ENCODE peak calls at places on chromosome 1, in nine cellular contexts. Z is HCT116; E is iPS-NIHi11; K is stimulated activated CD4-positive, alpha-beta T cell treated with anti-CD3 and anti-CD28 coated beads, TNF-alpha, amount 100 ng/mL, for 24 hours; C is NCI-H1436; M is activated naive CD4-positive, alpha-beta T cell treated with Interleukin-2 at 50 U/mL for 16 hours; W is left colon; R is astrocyte; Q is NT2/D1. L is an unnamed sample.

GRCh38 chr1:228021526-228022030 is 14.8 kb downstream of the WNT3A start:
- DNase-seq in R (no peak), Q (no peak), W (no peak), K (no peak), C (no peak), M (no peak), Z (no peak), E (peak; percentile 10), L (no peak)

GRCh38 chr1:18950415-18951026 is 6.0 kb downstream of the IFFO2 start:
- DNase-seq in E (no peak), R (no peak), Z (no peak), C (no peak), Q (no peak), K (no peak), M (peak; percentile 48), W (no peak), L (no peak)

GRCh38 chr1:58446368-58446767 is 100.2 kb downstream of the OMA1 start:
- DNase-seq in W (no peak), C (no peak), K (no peak), Q (no peak), R (no peak), Z (no peak), E (no peak), M (no peak), L (no peak)

GRCh38 chr1:165501351-165501974 is 42.3 kb upstream of the LRRC52 start:
- DNase-seq in R (no peak), C (no peak), E (no peak), Z (no peak), K (no peak), W (no peak), Q (no peak), M (no peak), L (no peak)

GRCh38 chr1:11533790-11534787 is 55.1 kb downstream of the DISP3 start:
- DNase-seq in W (no peak), Q (no peak), M (no peak), R (no peak), K (no peak), E (no peak), C (no peak), Z (no peak), L (no peak)

GRCh38 chr1:79982218-79982617 is 975.7 kb upstream of the ADGRL4 start:
- DNase-seq in M (no peak), C (no peak), W (peak; percentile 7), R (peak; percentile 84), Z (no peak), K (no peak), E (no peak), Q (no peak), L (no peak)

GRCh38 chr1:23283660-23284602 is 60.2 kb downstream of the HNRNPR start:
- DNase-seq in K (no peak), W (no peak), E (no peak), Z (no peak), C (no peak), R (peak; percentile 57), M (no peak), Q (no peak), L (no peak)

GRCh38 chr1:195763146-195763906 is 844.9 kb downstream of the KCNT2 start:
- DNase-seq in E (no peak), K (no peak), M (no peak), Q (no peak), W (no peak), Z (no peak), R (no peak), C (no peak), L (no peak)

GRCh38 chr1:116334868-116335649 is 38.0 kb upstream of the ATP1A1 start:
- DNase-seq in Q (peak; percentile 27), R (no peak), E (peak; percentile 34), W (no peak), K (no peak), Z (no peak), C (no peak), M (no peak), L (no peak)

GRCh38 chr1:119595606-119596005 is 52.5 kb downstream of the ZNF697 start:
- DNase-seq in C (no peak), W (no peak), Q (no peak), E (no peak), M (no peak), K (no peak), R (no peak), Z (no peak), L (no peak)

GRCh38 chr1:42431514-42431913 is 24.3 kb downstream of the ZMYND12 start:
- DNase-seq in E (no peak), K (no peak), Q (no peak), M (no peak), Z (no peak), R (no peak), W (peak; percentile 30), C (no peak), L (no peak)

GRCh38 chr1:234841710-234842231 is 231.8 kb upstream of the IRF2BP2 start:
- DNase-seq in M (no peak), R (no peak), W (no peak), Z (no peak), E (no peak), C (no peak), K (no peak), Q (no peak), L (no peak)

GRCh38 chr1:160070243-160071163 is 543 bp upstream of the KCNJ10 start:
- DNase-seq in W (peak; percentile 74), Q (peak; percentile 74), C (peak; percentile 60), E (peak; percentile 96), R (peak; percentile 15), K (peak; percentile 41), Z (no peak), M (peak; percentile 54), L (no peak)

GRCh38 chr1:155093938-155094621 is 15.4 kb downstream of the EFNA3 start:
- DNase-seq in E (peak; percentile 43), W (peak; percentile 42), R (peak; percentile 38), Q (no peak), M (no peak), K (no peak), C (peak; percentile 25), Z (peak; percentile 35), L (no peak)

GRCh38 chr1:224497714-224498573 is 63.3 kb upstream of the WDR26 start:
- DNase-seq in K (peak; percentile 53), E (peak; percentile 53), Z (no peak), C (no peak), Q (peak; percentile 89), M (peak; percentile 75), W (no peak), R (peak; percentile 90), L (no peak)

GRCh38 chr1:111628153-111628552 is 8.6 kb downstream of the RAP1A start:
- DNase-seq in C (no peak), K (no peak), R (peak; percentile 51), E (no peak), M (no peak), Z (no peak), W (no peak), Q (no peak), L (no peak)

GRCh38 chr1:28091043-28091781 is 2.8 kb upstream of the EYA3 start:
- DNase-seq in Q (peak; percentile 54), E (peak; percentile 44), Z (peak; percentile 57), R (no peak), M (peak; percentile 80), W (peak; percentile 79), K (peak; percentile 67), C (no peak), L (no peak)

GRCh38 chr1:59971464-59971911 is 44.9 kb upstream of the CYP2J2 start:
- DNase-seq in Q (peak; percentile 63), R (no peak), M (peak; percentile 31), K (peak; percentile 12), E (peak; percentile 87), W (peak; percentile 77), Z (peak; percentile 39), C (peak; percentile 62), L (no peak)

L was measured in cortex of kidney.